ENCODE peak calls at places on chromosomes 16 and 17, in six cellular contexts. One of them, this sample, is unnamed.
A peak's percentile ranks its signal among the peaks of the same experiment; 100 is the strongest.

GRCh38 chr16:24943471-24943870 is 71.7 kb downstream of the ARHGAP17 start:
- DNase-seq in IMR-90: no peak
- DNase-seq in PC-3: no peak
- DNase-seq in fibroblast of lung: no peak
- DNase-seq in mammary epithelial cell: no peak
- DNase-seq in mesendoderm: no peak
- DNase-seq in this sample: no peak

GRCh38 chr17:81557276-81558114 is 5.3 kb upstream of the FAAP100 start:
- DNase-seq in IMR-90: no peak
- DNase-seq in mammary epithelial cell: no peak
- DNase-seq in mesendoderm: no peak
- DNase-seq in PC-3: no peak
- DNase-seq in fibroblast of lung: no peak
- DNase-seq in this sample: no peak

GRCh38 chr16:67470314-67470713 is 10.6 kb downstream of the ATP6V0D1 start:
- DNase-seq in IMR-90: no peak
- DNase-seq in fibroblast of lung: no peak
- DNase-seq in PC-3: no peak
- DNase-seq in mesendoderm: no peak
- DNase-seq in mammary epithelial cell: no peak
- DNase-seq in this sample: no peak

GRCh38 chr16:85872666-85873561 is 26.0 kb upstream of the IRF8 start:
- DNase-seq in mesendoderm: peak; percentile 41
- DNase-seq in IMR-90: no peak
- DNase-seq in fibroblast of lung: no peak
- DNase-seq in PC-3: no peak
- DNase-seq in mammary epithelial cell: no peak
- DNase-seq in this sample: no peak

GRCh38 chr16:74991593-74992403 is 6.9 kb upstream of the WDR59 start:
- DNase-seq in mesendoderm: no peak
- DNase-seq in fibroblast of lung: peak; percentile 50
- DNase-seq in PC-3: no peak
- DNase-seq in mammary epithelial cell: no peak
- DNase-seq in IMR-90: no peak
- DNase-seq in this sample: no peak

GRCh38 chr16:83404261-83404660 is 403.5 kb upstream of the HSBP1 start:
- DNase-seq in PC-3: no peak
- DNase-seq in IMR-90: no peak
- DNase-seq in mammary epithelial cell: no peak
- DNase-seq in fibroblast of lung: no peak
- DNase-seq in mesendoderm: no peak
- DNase-seq in this sample: no peak

GRCh38 chr17:45265823-45266222 is 3.9 kb upstream of the SPATA32 start:
- DNase-seq in IMR-90: peak; percentile 87
- DNase-seq in fibroblast of lung: peak; percentile 78
- DNase-seq in mesendoderm: no peak
- DNase-seq in PC-3: peak; percentile 61
- DNase-seq in mammary epithelial cell: peak; percentile 27
- DNase-seq in this sample: peak; percentile 96

GRCh38 chr17:75404223-75404738 is 1.2 kb downstream of the GRB2 start:
- DNase-seq in mammary epithelial cell: peak; percentile 69
- DNase-seq in IMR-90: peak; percentile 83
- DNase-seq in mesendoderm: peak; percentile 91
- DNase-seq in PC-3: peak; percentile 90
- DNase-seq in fibroblast of lung: peak; percentile 86
- DNase-seq in this sample: peak; percentile 94

GRCh38 chr17:979539-980405 is at the start of gene NXN:
- DNase-seq in mesendoderm: peak; percentile 87
- DNase-seq in mammary epithelial cell: peak; percentile 71
- DNase-seq in fibroblast of lung: peak; percentile 74
- DNase-seq in PC-3: peak; percentile 51
- DNase-seq in IMR-90: peak; percentile 65
- DNase-seq in this sample: peak; percentile 92

GRCh38 chr16:66959645-66960177 is 1.4 kb upstream of the CES3 start:
- DNase-seq in fibroblast of lung: no peak
- DNase-seq in mammary epithelial cell: no peak
- DNase-seq in mesendoderm: no peak
- DNase-seq in IMR-90: no peak
- DNase-seq in PC-3: no peak
- DNase-seq in this sample: no peak

GRCh38 chr16:89409161-89409711 is 81.1 kb downstream of the ANKRD11 start:
- DNase-seq in fibroblast of lung: no peak
- DNase-seq in IMR-90: peak; percentile 71
- DNase-seq in mesendoderm: peak; percentile 85
- DNase-seq in mammary epithelial cell: peak; percentile 79
- DNase-seq in PC-3: peak; percentile 32
- DNase-seq in this sample: peak; percentile 77

GRCh38 chr17:10729334-10730193 is at the start of gene TMEM220:
- DNase-seq in mammary epithelial cell: peak; percentile 5
- DNase-seq in PC-3: peak; percentile 60
- DNase-seq in mesendoderm: peak; percentile 87
- DNase-seq in IMR-90: peak; percentile 59
- DNase-seq in fibroblast of lung: peak; percentile 79
- DNase-seq in this sample: peak; percentile 89

GRCh38 chr17:72171703-72172670 is 51.2 kb downstream of the SOX9 start:
- DNase-seq in IMR-90: no peak
- DNase-seq in mesendoderm: no peak
- DNase-seq in fibroblast of lung: no peak
- DNase-seq in mammary epithelial cell: no peak
- DNase-seq in PC-3: peak; percentile 27
- DNase-seq in this sample: peak; percentile 42

GRCh38 chr17:56891751-56892150 is 22.1 kb downstream of the TRIM25 start:
- DNase-seq in IMR-90: no peak
- DNase-seq in mesendoderm: peak; percentile 47
- DNase-seq in fibroblast of lung: no peak
- DNase-seq in mammary epithelial cell: no peak
- DNase-seq in PC-3: no peak
- DNase-seq in this sample: peak; percentile 39

GRCh38 chr16:77905356-77905920 is 116.9 kb upstream of the CLEC3A start:
- DNase-seq in PC-3: no peak
- DNase-seq in mesendoderm: no peak
- DNase-seq in IMR-90: no peak
- DNase-seq in mammary epithelial cell: no peak
- DNase-seq in fibroblast of lung: no peak
- DNase-seq in this sample: no peak

GRCh38 chr16:51193879-51194278 is 42.8 kb upstream of the SALL1 start:
- DNase-seq in PC-3: no peak
- DNase-seq in mesendoderm: no peak
- DNase-seq in fibroblast of lung: no peak
- DNase-seq in IMR-90: no peak
- DNase-seq in mammary epithelial cell: no peak
- DNase-seq in this sample: peak; percentile 4

GRCh38 chr16:29009050-29009837 is 24.4 kb downstream of the LAT start:
- DNase-seq in mesendoderm: no peak
- DNase-seq in PC-3: no peak
- DNase-seq in mammary epithelial cell: no peak
- DNase-seq in fibroblast of lung: no peak
- DNase-seq in IMR-90: no peak
- DNase-seq in this sample: no peak

GRCh38 chr16:29009838-29010166 is 24.9 kb downstream of the LAT start:
- DNase-seq in mesendoderm: no peak
- DNase-seq in mammary epithelial cell: no peak
- DNase-seq in fibroblast of lung: no peak
- DNase-seq in PC-3: no peak
- DNase-seq in IMR-90: no peak
- DNase-seq in this sample: no peak

GRCh38 chr16:29011112-29011511 is 26.3 kb downstream of the LAT start:
- DNase-seq in PC-3: no peak
- DNase-seq in mesendoderm: peak; percentile 59
- DNase-seq in fibroblast of lung: no peak
- DNase-seq in mammary epithelial cell: no peak
- DNase-seq in IMR-90: no peak
- DNase-seq in this sample: no peak

GRCh38 chr16:29011851-29012250 is 27.0 kb downstream of the LAT start:
- DNase-seq in PC-3: no peak
- DNase-seq in mammary epithelial cell: no peak
- DNase-seq in fibroblast of lung: no peak
- DNase-seq in IMR-90: no peak
- DNase-seq in mesendoderm: no peak
- DNase-seq in this sample: no peak

GRCh38 chr16:29007865-29008593 is 23.2 kb downstream of the LAT start:
- DNase-seq in fibroblast of lung: peak; percentile 61
- DNase-seq in mesendoderm: no peak
- DNase-seq in PC-3: peak; percentile 50
- DNase-seq in mammary epithelial cell: peak; percentile 68
- DNase-seq in IMR-90: peak; percentile 90
- DNase-seq in this sample: peak; percentile 86
- H3K4me1 ChIP-seq in fibroblast of lung: no peaks in the 10 kb centered on the region
- H3K4me1 ChIP-seq in mesendoderm: no peaks in the 10 kb centered on the region
- H3K4me1 ChIP-seq in PC-3: no peaks in the 10 kb centered on the region
- H3K4me1 ChIP-seq in mammary epithelial cell: no peaks in the 10 kb centered on the region
- H3K4me1 ChIP-seq in IMR-90: peaks cover 2% of the 10 kb centered on the region
- H3K4me1 ChIP-seq in this sample: peaks cover 7% of the 10 kb centered on the region

GRCh38 chr16:69481901-69482341 is 57.5 kb downstream of the CYB5B start:
- DNase-seq in PC-3: no peak
- DNase-seq in mammary epithelial cell: peak; percentile 68
- DNase-seq in mesendoderm: peak; percentile 46
- DNase-seq in fibroblast of lung: peak; percentile 88
- DNase-seq in IMR-90: peak; percentile 48
- DNase-seq in this sample: peak; percentile 90
- H3K4me2 ChIP-seq in PC-3: no peak overlapping the region
- H3K4me2 ChIP-seq in mammary epithelial cell: peak overlapping the region; percentile 68
- H3K4me2 ChIP-seq in mesendoderm: no peak overlapping the region
- H3K4me2 ChIP-seq in fibroblast of lung: peak overlapping the region; percentile 53
- H3K4me2 ChIP-seq in IMR-90: no peak overlapping the region
- H3K4me2 ChIP-seq in this sample: peak overlapping the region; percentile 60

DNA sequence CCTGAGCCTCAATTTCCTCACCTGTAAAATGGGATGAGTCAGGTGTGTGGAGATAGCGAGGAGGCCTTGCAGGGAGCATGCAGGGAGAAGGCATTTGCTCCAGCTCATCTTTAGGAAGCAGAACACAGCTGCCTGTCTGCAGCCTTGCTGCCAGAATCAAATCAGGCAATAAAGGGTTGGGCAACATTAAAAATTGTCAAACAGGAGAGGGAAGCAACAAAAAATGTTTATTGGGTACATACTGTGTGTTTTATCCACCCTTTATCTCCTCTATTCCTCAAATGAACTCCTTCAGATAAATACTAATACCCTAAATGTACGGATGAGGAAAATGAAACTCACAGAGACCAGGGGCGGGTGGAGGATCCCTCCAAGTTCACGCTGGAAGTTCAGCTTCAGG is 12.2 kb downstream of the KRT16 start:
- DNase-seq in mammary epithelial cell: no peak
- DNase-seq in fibroblast of lung: no peak
- DNase-seq in mesendoderm: no peak
- DNase-seq in PC-3: no peak
- DNase-seq in IMR-90: no peak
- DNase-seq in this sample: no peak
- H3K9ac ChIP-seq in mammary epithelial cell: no peak overlapping the region
- H3K9ac ChIP-seq in fibroblast of lung: no peak overlapping the region
- H3K9ac ChIP-seq in mesendoderm: no peak overlapping the region
- H3K9ac ChIP-seq in PC-3: no peak overlapping the region
- H3K9ac ChIP-seq in IMR-90: no peak overlapping the region
- H3K9ac ChIP-seq in this sample: no peak overlapping the region

GRCh38 chr17:4536259-4536741 is 18.9 kb downstream of the MYBBP1A start:
- DNase-seq in mesendoderm: peak; percentile 65
- DNase-seq in fibroblast of lung: no peak
- DNase-seq in mammary epithelial cell: no peak
- DNase-seq in PC-3: no peak
- DNase-seq in IMR-90: no peak
- DNase-seq in this sample: peak; percentile 39
- H3K4me1 ChIP-seq in mesendoderm: peaks cover 3% of the 10 kb centered on the region
- H3K4me1 ChIP-seq in fibroblast of lung: no peaks in the 10 kb centered on the region
- H3K4me1 ChIP-seq in mammary epithelial cell: peaks cover 5% of the 10 kb centered on the region
- H3K4me1 ChIP-seq in PC-3: peaks cover 8% of the 10 kb centered on the region
- H3K4me1 ChIP-seq in IMR-90: peaks cover 3% of the 10 kb centered on the region
- H3K4me1 ChIP-seq in this sample: no peaks in the 10 kb centered on the region

GRCh38 chr16:22897184-22897583 is 83.2 kb downstream of the HS3ST2 start:
- DNase-seq in PC-3: no peak
- DNase-seq in IMR-90: no peak
- DNase-seq in mammary epithelial cell: no peak
- DNase-seq in fibroblast of lung: no peak
- DNase-seq in mesendoderm: no peak
- DNase-seq in this sample: no peak

GRCh38 chr16:22901563-22901962 is 87.6 kb downstream of the HS3ST2 start:
- DNase-seq in fibroblast of lung: no peak
- DNase-seq in mammary epithelial cell: no peak
- DNase-seq in IMR-90: no peak
- DNase-seq in mesendoderm: no peak
- DNase-seq in PC-3: no peak
- DNase-seq in this sample: no peak

GRCh38 chr16:22898131-22898530 is 84.2 kb downstream of the HS3ST2 start:
- DNase-seq in IMR-90: no peak
- DNase-seq in mesendoderm: no peak
- DNase-seq in mammary epithelial cell: no peak
- DNase-seq in PC-3: no peak
- DNase-seq in fibroblast of lung: no peak
- DNase-seq in this sample: no peak

GRCh38 chr16:22900863-22901262 is 86.9 kb downstream of the HS3ST2 start:
- DNase-seq in mesendoderm: no peak
- DNase-seq in PC-3: no peak
- DNase-seq in IMR-90: no peak
- DNase-seq in mammary epithelial cell: no peak
- DNase-seq in fibroblast of lung: no peak
- DNase-seq in this sample: no peak

DNA sequence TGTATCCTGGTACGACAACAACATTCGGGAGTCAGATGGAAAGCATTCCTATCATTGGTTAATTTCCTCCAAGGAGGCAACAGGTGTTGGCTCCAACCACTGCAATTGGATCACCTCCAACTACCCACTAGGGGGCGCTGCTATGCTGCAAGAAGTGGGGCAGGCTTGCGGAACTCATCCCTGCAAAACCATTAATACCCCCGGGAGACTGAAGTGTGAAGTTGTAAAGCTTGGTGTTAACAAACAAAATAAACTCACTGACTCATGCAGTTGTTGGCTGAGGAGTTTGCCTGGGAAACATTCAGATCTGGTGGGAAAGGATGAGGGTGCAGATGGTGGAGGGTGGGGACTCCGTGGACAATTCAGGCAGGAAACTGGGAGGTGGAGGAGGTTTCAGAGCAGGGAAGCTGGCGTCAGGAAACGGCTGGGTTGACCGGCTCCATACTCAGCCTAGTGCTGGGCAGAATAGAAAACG is 84.9 kb downstream of the HS3ST2 start:
- DNase-seq in fibroblast of lung: peak; percentile 65
- DNase-seq in PC-3: peak; percentile 55
- DNase-seq in mesendoderm: peak; percentile 93
- DNase-seq in mammary epithelial cell: peak; percentile 67
- DNase-seq in IMR-90: peak; percentile 56
- DNase-seq in this sample: peak; percentile 51
- H3K4me2 ChIP-seq in fibroblast of lung: no peak overlapping the region
- H3K4me2 ChIP-seq in PC-3: no peak overlapping the region
- H3K4me2 ChIP-seq in mesendoderm: peak overlapping the region; percentile 13
- H3K4me2 ChIP-seq in mammary epithelial cell: no peak overlapping the region
- H3K4me2 ChIP-seq in IMR-90: no peak overlapping the region
- H3K4me2 ChIP-seq in this sample: no peak overlapping the region

GRCh38 chr17:40443988-40444899 is 994 bp downstream of the IGFBP4 start:
- DNase-seq in IMR-90: peak; percentile 19
- DNase-seq in mesendoderm: peak; percentile 43
- DNase-seq in PC-3: peak; percentile 9
- DNase-seq in mammary epithelial cell: peak; percentile 46
- DNase-seq in fibroblast of lung: peak; percentile 62
- DNase-seq in this sample: peak; percentile 32
- H3K9ac ChIP-seq in IMR-90: peak overlapping the region; percentile 98
- H3K9ac ChIP-seq in mesendoderm: peak overlapping the region; percentile 85
- H3K9ac ChIP-seq in PC-3: peak overlapping the region; percentile 72
- H3K9ac ChIP-seq in mammary epithelial cell: peak overlapping the region; percentile 44
- H3K9ac ChIP-seq in fibroblast of lung: peak overlapping the region; percentile 86
- H3K9ac ChIP-seq in this sample: peak overlapping the region; percentile 99